ENCODE peak calls at places on chromosomes 7 and 10, in ten cellular contexts. One of them, this sample, is unnamed.

GRCh38 chr10:44575601-44576380 is 190.9 kb upstream of the CXCL12 start:
- DNase-seq in Calu3: no peak
- DNase-seq in cardiac fibroblast: no peak
- DNase-seq in T follicular helper cell: no peak
- DNase-seq in Daoy: no peak
- DNase-seq in AG04450: no peak
- DNase-seq in stimulated activated CD8-positive, alpha-beta memory T cell treated with anti-CD3 and anti-CD28 coated beads, Interleukin-7, amount 100 ng/mL, for 4 hours: no peak
- DNase-seq in NCI-H82: no peak
- DNase-seq in stimulated activated CD4-positive, alpha-beta T cell treated with anti-CD3 and anti-CD28 coated beads, TNF-alpha, amount 100 ng/mL, for 48 hours: no peak
- DNase-seq in iPS DF 6.9: no peak
- DNase-seq in this sample: no peak

GRCh38 chr7:42981595-42981994 is 49.4 kb downstream of the MRPL32 start:
- DNase-seq in stimulated activated CD4-positive, alpha-beta T cell treated with anti-CD3 and anti-CD28 coated beads, TNF-alpha, amount 100 ng/mL, for 48 hours: no peak
- DNase-seq in Daoy: no peak
- DNase-seq in AG04450: no peak
- DNase-seq in iPS DF 6.9: no peak
- DNase-seq in NCI-H82: no peak
- DNase-seq in stimulated activated CD8-positive, alpha-beta memory T cell treated with anti-CD3 and anti-CD28 coated beads, Interleukin-7, amount 100 ng/mL, for 4 hours: no peak
- DNase-seq in cardiac fibroblast: no peak
- DNase-seq in T follicular helper cell: no peak
- DNase-seq in Calu3: no peak
- DNase-seq in this sample: no peak

GRCh38 chr10:121310151-121310711 is 288.0 kb downstream of the FGFR2 start:
- DNase-seq in cardiac fibroblast: no peak
- DNase-seq in T follicular helper cell: no peak
- DNase-seq in iPS DF 6.9: no peak
- DNase-seq in AG04450: no peak
- DNase-seq in stimulated activated CD8-positive, alpha-beta memory T cell treated with anti-CD3 and anti-CD28 coated beads, Interleukin-7, amount 100 ng/mL, for 4 hours: no peak
- DNase-seq in stimulated activated CD4-positive, alpha-beta T cell treated with anti-CD3 and anti-CD28 coated beads, TNF-alpha, amount 100 ng/mL, for 48 hours: no peak
- DNase-seq in Daoy: peak
- DNase-seq in NCI-H82: no peak
- DNase-seq in Calu3: no peak
- DNase-seq in this sample: no peak

GRCh38 chr7:14954035-14954434 is 51.5 kb upstream of the DGKB start:
- DNase-seq in AG04450: no peak
- DNase-seq in Daoy: no peak
- DNase-seq in T follicular helper cell: no peak
- DNase-seq in cardiac fibroblast: no peak
- DNase-seq in NCI-H82: no peak
- DNase-seq in Calu3: no peak
- DNase-seq in stimulated activated CD8-positive, alpha-beta memory T cell treated with anti-CD3 and anti-CD28 coated beads, Interleukin-7, amount 100 ng/mL, for 4 hours: no peak
- DNase-seq in stimulated activated CD4-positive, alpha-beta T cell treated with anti-CD3 and anti-CD28 coated beads, TNF-alpha, amount 100 ng/mL, for 48 hours: no peak
- DNase-seq in iPS DF 6.9: no peak
- DNase-seq in this sample: no peak

GRCh38 chr10:70669732-70670317 is 2.5 kb upstream of the ADAMTS14 start:
- DNase-seq in NCI-H82: no peak
- DNase-seq in cardiac fibroblast: no peak
- DNase-seq in stimulated activated CD4-positive, alpha-beta T cell treated with anti-CD3 and anti-CD28 coated beads, TNF-alpha, amount 100 ng/mL, for 48 hours: no peak
- DNase-seq in stimulated activated CD8-positive, alpha-beta memory T cell treated with anti-CD3 and anti-CD28 coated beads, Interleukin-7, amount 100 ng/mL, for 4 hours: no peak
- DNase-seq in Daoy: no peak
- DNase-seq in T follicular helper cell: no peak
- DNase-seq in Calu3: no peak
- DNase-seq in AG04450: no peak
- DNase-seq in iPS DF 6.9: no peak
- DNase-seq in this sample: no peak

GRCh38 chr7:120873367-120873766 is 15.4 kb upstream of the TSPAN12 start:
- DNase-seq in NCI-H82: no peak
- DNase-seq in AG04450: no peak
- DNase-seq in T follicular helper cell: no peak
- DNase-seq in Daoy: no peak
- DNase-seq in iPS DF 6.9: no peak
- DNase-seq in stimulated activated CD8-positive, alpha-beta memory T cell treated with anti-CD3 and anti-CD28 coated beads, Interleukin-7, amount 100 ng/mL, for 4 hours: no peak
- DNase-seq in cardiac fibroblast: no peak
- DNase-seq in Calu3: no peak
- DNase-seq in stimulated activated CD4-positive, alpha-beta T cell treated with anti-CD3 and anti-CD28 coated beads, TNF-alpha, amount 100 ng/mL, for 48 hours: no peak
- DNase-seq in this sample: no peak

GRCh38 chr10:15290150-15290549 is 80.9 kb downstream of the FAM171A1 start:
- DNase-seq in stimulated activated CD4-positive, alpha-beta T cell treated with anti-CD3 and anti-CD28 coated beads, TNF-alpha, amount 100 ng/mL, for 48 hours: no peak
- DNase-seq in iPS DF 6.9: no peak
- DNase-seq in T follicular helper cell: no peak
- DNase-seq in cardiac fibroblast: no peak
- DNase-seq in AG04450: no peak
- DNase-seq in stimulated activated CD8-positive, alpha-beta memory T cell treated with anti-CD3 and anti-CD28 coated beads, Interleukin-7, amount 100 ng/mL, for 4 hours: no peak
- DNase-seq in NCI-H82: no peak
- DNase-seq in Calu3: no peak
- DNase-seq in Daoy: no peak
- DNase-seq in this sample: no peak

GRCh38 chr7:106012935-106013439 is 49.9 kb downstream of the CDHR3 start:
- DNase-seq in stimulated activated CD4-positive, alpha-beta T cell treated with anti-CD3 and anti-CD28 coated beads, TNF-alpha, amount 100 ng/mL, for 48 hours: no peak
- DNase-seq in Calu3: no peak
- DNase-seq in cardiac fibroblast: peak
- DNase-seq in T follicular helper cell: no peak
- DNase-seq in NCI-H82: no peak
- DNase-seq in Daoy: peak
- DNase-seq in iPS DF 6.9: no peak
- DNase-seq in AG04450: peak
- DNase-seq in stimulated activated CD8-positive, alpha-beta memory T cell treated with anti-CD3 and anti-CD28 coated beads, Interleukin-7, amount 100 ng/mL, for 4 hours: no peak
- DNase-seq in this sample: no peak

GRCh38 chr7:131950758-131951157 is 394.3 kb upstream of the PODXL start:
- DNase-seq in AG04450: no peak
- DNase-seq in Daoy: no peak
- DNase-seq in Calu3: no peak
- DNase-seq in cardiac fibroblast: no peak
- DNase-seq in NCI-H82: no peak
- DNase-seq in stimulated activated CD4-positive, alpha-beta T cell treated with anti-CD3 and anti-CD28 coated beads, TNF-alpha, amount 100 ng/mL, for 48 hours: no peak
- DNase-seq in iPS DF 6.9: no peak
- DNase-seq in stimulated activated CD8-positive, alpha-beta memory T cell treated with anti-CD3 and anti-CD28 coated beads, Interleukin-7, amount 100 ng/mL, for 4 hours: no peak
- DNase-seq in T follicular helper cell: no peak
- DNase-seq in this sample: no peak

GRCh38 chr7:138705122-138705521 is 4.0 kb upstream of the SVOPL start:
- DNase-seq in AG04450: no peak
- DNase-seq in cardiac fibroblast: no peak
- DNase-seq in stimulated activated CD4-positive, alpha-beta T cell treated with anti-CD3 and anti-CD28 coated beads, TNF-alpha, amount 100 ng/mL, for 48 hours: no peak
- DNase-seq in stimulated activated CD8-positive, alpha-beta memory T cell treated with anti-CD3 and anti-CD28 coated beads, Interleukin-7, amount 100 ng/mL, for 4 hours: no peak
- DNase-seq in iPS DF 6.9: no peak
- DNase-seq in Calu3: no peak
- DNase-seq in T follicular helper cell: no peak
- DNase-seq in NCI-H82: no peak
- DNase-seq in Daoy: no peak
- DNase-seq in this sample: no peak